ENCODE peak calls at places on chromosome 2, in eight cellular contexts. W, M, T, A, B, U, Z and O are unnamed samples.

GRCh38 chr2:233022561-233022960 is 9.5 kb upstream of the NGEF start:
- DNase-seq in B (no peak), W (no peak), U (no peak), A (no peak), M (no peak), Z (no peak), T (no peak), O (no peak)

GRCh38 chr2:10273215-10274175 is 29.2 kb upstream of the HPCAL1 start:
- DNase-seq in U (no peak), A (no peak), M (no peak), B (no peak), Z (no peak), T (no peak), W (no peak), O (no peak)

GRCh38 chr2:104332733-104333132 is 521.2 kb upstream of the POU3F3 start:
- DNase-seq in A (no peak), Z (no peak), W (no peak), U (no peak), T (no peak), M (no peak), B (no peak), O (no peak)

GRCh38 chr2:238915596-238915995 is 67.7 kb downstream of the TWIST2 start:
- DNase-seq in A (no peak), Z (no peak), T (no peak), U (no peak), W (no peak), M (no peak), B (no peak), O (no peak)

GRCh38 chr2:109129921-109130725 is 1.1 kb downstream of the SH3RF3 start:
- DNase-seq in U (peak), A (peak), Z (no peak), T (no peak), W (no peak), B (no peak), M (no peak), O (no peak)

GRCh38 chr2:191675807-191676667 is 1.9 kb upstream of the NABP1 start:
- DNase-seq in M (no peak), T (no peak), W (peak), Z (no peak), U (no peak), A (peak), B (no peak), O (no peak)

GRCh38 chr2:121771976-121772742 is 16.7 kb downstream of the TSN start:
- DNase-seq in M (peak), T (no peak), U (no peak), Z (no peak), A (peak), W (no peak), B (peak), O (no peak)

GRCh38 chr2:229245013-229245412 is 26.1 kb downstream of the PID1 start:
- DNase-seq in Z (no peak), W (no peak), A (no peak), M (peak), T (no peak), B (no peak), U (no peak), O (no peak)

GRCh38 chr2:215969131-215969841 is 44.1 kb downstream of the MREG start:
- DNase-seq in Z (no peak), W (no peak), U (peak), M (no peak), A (no peak), T (no peak), B (peak), O (no peak)

GRCh38 chr2:134375935-134376334 is 122.1 kb downstream of the MGAT5 start:
- DNase-seq in A (no peak), W (no peak), B (no peak), Z (peak), M (peak), U (peak), T (no peak), O (peak)
- TF ChIP-seq CTCF in A (peak), W (no peak), B (peak), Z (peak), M (peak), U (peak), T (peak), O (peak)

GRCh38 chr2:85773692-85774091 is 19.9 kb downstream of the ATOH8 start:
- DNase-seq in A (no peak), M (no peak), U (no peak), Z (no peak), B (no peak), T (no peak), W (no peak), O (no peak)

GRCh38 chr2:85772841-85773491 is 19.2 kb downstream of the ATOH8 start:
- DNase-seq in A (peak), Z (no peak), W (no peak), U (peak), B (no peak), M (no peak), T (no peak), O (no peak)

GRCh38 chr2:85771486-85771885 is 17.7 kb downstream of the ATOH8 start:
- DNase-seq in T (no peak), M (no peak), W (no peak), A (no peak), Z (no peak), U (peak), B (no peak), O (no peak)

GRCh38 chr2:85770786-85771409 is 17.1 kb downstream of the ATOH8 start:
- DNase-seq in T (no peak), A (no peak), Z (no peak), B (no peak), M (no peak), W (no peak), U (no peak), O (no peak)

GRCh38 chr2:85772019-85772745 is 18.4 kb downstream of the ATOH8 start:
- DNase-seq in T (peak), M (peak), U (peak), W (no peak), B (peak), A (peak), Z (peak), O (peak)
- TF ChIP-seq CTCF in T (no peak), M (peak), U (peak), W (no peak), B (peak), A (no peak), Z (peak), O (no peak)

GRCh38 chr2:66275984-66276383 is 158.9 kb upstream of the MEIS1 start:
- DNase-seq in M (no peak), A (no peak), T (no peak), W (no peak), B (no peak), U (no peak), Z (no peak), O (no peak)
- TF ChIP-seq CTCF in M (no peak), A (peak), T (no peak), W (no peak), B (no peak), U (peak), Z (no peak), O (no peak)

GRCh38 chr2:23312996-23313606 is 71.9 kb upstream of the KLHL29 start:
- DNase-seq in U (peak), B (no peak), A (no peak), Z (no peak), W (no peak), T (no peak), M (no peak), O (no peak)
- TF ChIP-seq CTCF in U (peak), B (peak), A (peak), Z (no peak), W (peak), T (no peak), M (peak), O (peak)

GRCh38 chr2:225793736-225794550 is 394.4 kb downstream of the NYAP2 start:
- DNase-seq in A (no peak), T (no peak), M (no peak), B (no peak), Z (no peak), W (no peak), U (no peak), O (no peak)

GRCh38 chr2:225797394-225797793 is 397.9 kb downstream of the NYAP2 start:
- DNase-seq in Z (no peak), W (no peak), A (no peak), B (no peak), T (no peak), M (no peak), U (peak), O (no peak)
- TF ChIP-seq CTCF in Z (no peak), W (no peak), A (no peak), B (peak), T (peak), M (no peak), U (peak), O (no peak)

GRCh38 chr2:127072380-127072779 is 34.6 kb downstream of the BIN1 start:
- DNase-seq in B (no peak), M (no peak), U (no peak), W (no peak), T (no peak), Z (no peak), A (no peak), O (no peak)
- TF ChIP-seq CTCF in B (peak), M (no peak), U (peak), W (no peak), T (no peak), Z (no peak), A (no peak), O (no peak)

GRCh38 chr2:102245266-102246151 is 58.7 kb downstream of the IL1RL2 start:
- DNase-seq in W (no peak), B (peak), A (no peak), U (peak), T (no peak), M (peak), Z (no peak), O (no peak)
- TF ChIP-seq CTCF in W (no peak), B (peak), A (no peak), U (no peak), T (no peak), M (peak), Z (no peak), O (no peak)

GRCh38 chr2:192749606-192750200 is 555.0 kb upstream of the TMEFF2 start:
- DNase-seq in U (no peak), Z (no peak), M (no peak), W (no peak), T (no peak), A (no peak), B (no peak), O (no peak)
- TF ChIP-seq CTCF in U (peak), Z (no peak), M (no peak), W (no peak), T (no peak), A (no peak), B (no peak), O (no peak)

GRCh38 chr2:28751102-28751955 is at the start of gene PPP1CB:
- DNase-seq in M (peak), T (peak), A (peak), B (peak), W (peak), Z (peak), U (peak), O (peak)
- TF ChIP-seq CTCF in M (peak), T (no peak), A (peak), B (peak), W (peak), Z (peak), U (peak), O (peak)

DNA sequence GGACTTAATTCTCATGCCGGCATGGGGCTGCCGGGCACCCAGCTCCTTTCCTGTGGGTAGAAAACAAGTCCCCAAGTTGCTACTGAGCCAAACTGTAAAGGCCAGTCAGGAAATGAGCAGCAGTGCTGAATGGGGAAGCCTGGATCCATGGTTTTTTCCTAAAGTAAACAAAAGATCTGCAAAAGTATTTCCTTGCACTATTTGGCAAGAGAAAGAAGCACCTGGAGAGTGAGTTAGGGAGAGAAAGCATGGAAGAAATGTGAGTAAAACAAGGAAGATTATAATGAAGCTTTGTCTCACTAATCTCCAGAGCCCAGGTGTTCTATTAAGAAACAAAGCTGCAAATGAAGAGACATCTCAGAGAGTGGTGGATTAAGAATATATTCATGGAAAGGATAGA is 117.6 kb downstream of the METTL8 start:
- DNase-seq in Z (no peak), U (no peak), B (no peak), W (no peak), M (no peak), T (no peak), A (no peak), O (no peak)
- TF ChIP-seq CTCF in Z (no peak), U (no peak), B (no peak), W (no peak), M (no peak), T (no peak), A (no peak), O (no peak)